ENCODE peak calls at places on chromosomes 16 and 17, in eight cellular contexts. U is PC-3, P is hepatocyte, X is HCT116, I is PC-9, E is GM23338, V is MM.1S, B is SK-N-SH. W is an unnamed sample. For H4K20me1 and H3K9me2, the result is how much of the 10 kb centered on the place peaks cover.

GRCh38 chr17:412211-413015 is 59.8 kb upstream of the RPH3AL start:
- DNase-seq in V (peak), P (peak), B (peak), X (peak), I (peak), U (peak), E (peak), W (peak)

GRCh38 chr16:61083711-61084110 is 952.5 kb downstream of the CDH8 start:
- DNase-seq in B (no peak), P (no peak), U (no peak), X (no peak), V (no peak), I (no peak), E (no peak), W (no peak)

GRCh38 chr16:49557070-49557446 is 183.5 kb downstream of the C16orf78 start:
- DNase-seq in X (no peak), B (no peak), E (peak), I (no peak), P (peak), V (no peak), U (no peak), W (no peak)

GRCh38 chr16:88613911-88614817 is 24.2 kb upstream of the IL17C start:
- DNase-seq in X (no peak), I (no peak), P (no peak), V (no peak), U (no peak), E (no peak), B (no peak), W (no peak)

GRCh38 chr17:75240394-75241142 is 20.8 kb downstream of the GGA3 start:
- DNase-seq in U (peak), V (peak), I (peak), P (peak), X (peak), B (peak), E (peak), W (peak)

GRCh38 chr17:80423536-80424225 is 8.7 kb downstream of the ENDOV start:
- DNase-seq in I (no peak), X (no peak), B (peak), U (no peak), E (no peak), V (no peak), P (no peak), W (no peak)

GRCh38 chr17:42484304-42484703 is 25.6 kb downstream of the ATP6V0A1 start:
- DNase-seq in I (no peak), E (no peak), V (peak), P (no peak), U (no peak), B (no peak), X (no peak), W (no peak)

GRCh38 chr16:67397451-67397801 is 4.1 kb upstream of the TPPP3 start:
- DNase-seq in V (no peak), U (no peak), I (no peak), E (no peak), P (no peak), X (no peak), B (no peak), W (no peak)

GRCh38 chr17:17666111-17666714 is 15.0 kb upstream of the RAI1 start:
- DNase-seq in I (peak), P (no peak), U (peak), X (no peak), V (no peak), E (no peak), B (no peak), W (peak)

GRCh38 chr17:1179635-1180433 is at the start of gene ABR:
- DNase-seq in I (peak), P (peak), B (peak), X (no peak), U (no peak), V (no peak), E (peak), W (peak)

GRCh38 chr17:77145635-77146632 is 5.2 kb downstream of the SEC14L1 start:
- DNase-seq in P (peak), V (peak), X (no peak), U (peak), I (peak), B (peak), E (peak), W (peak)

GRCh38 chr16:11232852-11233726 is 22.9 kb downstream of the SOCS1 start:
- DNase-seq in V (no peak), P (no peak), E (peak), I (no peak), X (no peak), B (no peak), U (no peak), W (peak)

GRCh38 chr16:67975321-67976105 is 4.8 kb downstream of the DPEP3 start:
- DNase-seq in E (no peak), I (no peak), U (no peak), P (no peak), X (no peak), B (no peak), V (peak), W (no peak)

GRCh38 chr17:73228748-73229236 is 32.9 kb downstream of the CPSF4L start:
- DNase-seq in V (peak), X (peak), E (peak), U (peak), P (peak), I (peak), B (no peak), W (no peak)

GRCh38 chr17:68127914-68128313 is 92.4 kb downstream of the KPNA2 start:
- DNase-seq in U (no peak), E (no peak), B (no peak), I (no peak), V (no peak), P (no peak), X (no peak), W (no peak)

DNA sequence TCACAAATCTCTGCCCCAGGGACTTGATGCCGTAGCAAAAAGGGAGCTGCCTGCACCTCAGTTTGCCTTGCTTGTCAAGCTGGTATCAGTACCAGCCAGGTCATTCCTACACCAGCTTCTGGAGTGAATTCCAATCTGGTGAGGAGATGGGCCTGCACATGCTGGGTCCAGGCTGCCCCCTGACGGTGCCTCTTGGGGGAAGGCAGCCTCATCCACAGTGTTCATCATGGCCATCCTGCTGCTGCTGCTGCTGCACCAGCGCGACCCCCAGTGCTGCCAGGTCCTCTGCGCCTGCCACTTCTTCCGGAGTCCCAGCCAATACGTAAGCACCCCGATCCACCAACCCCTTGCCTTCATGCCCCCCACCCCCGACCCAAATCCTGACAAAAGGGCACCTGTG is 8.3 kb downstream of the MRPL27 start:
- DNase-seq in E (peak), I (no peak), V (no peak), B (no peak), P (peak), X (no peak), U (no peak), W (no peak)
- TF ChIP-seq CTCF in E (peak), I (no peak), V (no peak), B (peak), P (peak), X (no peak), U (no peak), W (no peak)

GRCh38 chr16:14086477-14086876 is 15.4 kb downstream of the MRTFB start:
- DNase-seq in X (no peak), I (no peak), B (no peak), U (no peak), V (no peak), P (no peak), E (no peak), W (no peak)
- H4K20me1 ChIP-seq in X (under half), I (under half), B (under half), U (under half), V (under half), P (under half), E (under half), W (under half)

GRCh38 chr16:14334366-14335105 is 263.4 kb downstream of the MRTFB start:
- DNase-seq in E (no peak), X (no peak), P (no peak), B (no peak), I (no peak), U (no peak), V (no peak), W (no peak)
- H3K9me2 ChIP-seq in E (under half), X (under half), P (under half), B (under half), I (under half), U (under half), V (under half), W (under half)

GRCh38 chr16:495127-495748 is 32.3 kb upstream of the CAPN15 start:
- DNase-seq in U (peak), X (no peak), B (peak), P (peak), I (peak), E (peak), V (no peak), W (peak)
- TF ChIP-seq CTCF in U (peak), X (peak), B (peak), P (peak), I (peak), E (peak), V (peak), W (peak)